ENCODE peak calls at places on chromosomes 16 and 17, in seven cellular contexts. B is cardiac muscle cell, E is psoas muscle, P is right lobe of liver, Q is HAP-1, H is stomach, C is transverse colon. T is an unnamed sample. For H3K36me3, the result is how much of the 10 kb centered on the place peaks cover.

GRCh38 chr17:74245145-74245817 is 28.8 kb upstream of the DNAI2 start:
- DNase-seq in B (no peak), E (no peak), P (no peak), Q (no peak), H (no peak), C (no peak), T (no peak)

GRCh38 chr17:1486802-1487695 is 5.4 kb downstream of the MYO1C start:
- DNase-seq in B (peak), E (peak), P (peak), Q (no peak), H (peak), C (peak), T (no peak)

GRCh38 chr16:22375117-22375962 is 921 bp upstream of the CDR2 start:
- DNase-seq in B (no peak), E (no peak), P (no peak), Q (no peak), H (no peak), C (no peak), T (peak)

GRCh38 chr17:61395409-61395982 is 4.1 kb upstream of the TBX2 start:
- DNase-seq in B (no peak), E (no peak), P (no peak), Q (no peak), H (no peak), C (no peak), T (no peak)

GRCh38 chr16:301235-301634 is 18.3 kb downstream of the PDIA2 start:
- DNase-seq in B (no peak), E (no peak), P (no peak), Q (no peak), H (no peak), C (no peak), T (no peak)

GRCh38 chr17:75073618-75074047 is 14.1 kb upstream of the SLC16A5 start:
- DNase-seq in B (no peak), E (no peak), P (no peak), Q (no peak), H (no peak), C (peak), T (no peak)

GRCh38 chr17:42071810-42072209 is 21.4 kb upstream of the C17orf113 start:
- DNase-seq in B (no peak), E (no peak), P (no peak), Q (no peak), H (no peak), C (no peak), T (no peak)

GRCh38 chr16:19815418-19815817 is 69.2 kb downstream of the GPRC5B start:
- DNase-seq in B (no peak), E (no peak), P (no peak), Q (no peak), H (no peak), C (no peak), T (no peak)

GRCh38 chr16:85211247-85211910 is 99.1 kb upstream of the CIBAR2 start:
- DNase-seq in B (peak), E (no peak), P (no peak), Q (no peak), H (no peak), C (no peak), T (no peak)

GRCh38 chr16:9092282-9092962 is 978 bp downstream of the HAPSTR1 start:
- DNase-seq in B (no peak), E (peak), P (peak), Q (no peak), H (peak), C (peak), T (peak)

GRCh38 chr17:77637807-77638182 is 320.7 kb upstream of the TNRC6C start:
- DNase-seq in B (no peak), E (no peak), P (peak), Q (no peak), H (no peak), C (no peak), T (no peak)

GRCh38 chr17:61366715-61367413 is 32.8 kb upstream of the TBX2 start:
- DNase-seq in B (no peak), E (no peak), P (no peak), Q (no peak), H (peak), C (no peak), T (peak)

GRCh38 chr17:6471531-6472465 is 27.5 kb downstream of the PIMREG start:
- DNase-seq in B (peak), E (no peak), P (no peak), Q (peak), H (no peak), C (no peak), T (no peak)

GRCh38 chr16:28157768-28158535 is 53.8 kb downstream of the XPO6 start:
- DNase-seq in B (peak), E (no peak), P (no peak), Q (no peak), H (no peak), C (no peak), T (no peak)

GRCh38 chr17:69732272-69732671 is 317.8 kb downstream of the MAP2K6 start:
- DNase-seq in B (no peak), E (no peak), P (no peak), Q (no peak), H (no peak), C (no peak), T (no peak)

GRCh38 chr17:42378597-42379594 is 9.3 kb downstream of the STAT3 start:
- DNase-seq in B (peak), E (no peak), P (no peak), Q (no peak), H (no peak), C (peak), T (no peak)

GRCh38 chr17:55413825-55414489 is 7.7 kb downstream of the MMD start:
- DNase-seq in B (no peak), E (no peak), P (no peak), Q (no peak), H (no peak), C (no peak), T (no peak)

GRCh38 chr17:32335647-32336046 is 6.3 kb downstream of the C17orf75 start:
- DNase-seq in B (peak), E (no peak), P (no peak), Q (no peak), H (no peak), C (no peak), T (no peak)

GRCh38 chr17:7294614-7295153 is at the start of gene YBX2:
- DNase-seq in B (peak), E (peak), P (peak), Q (peak), H (peak), C (peak), T (no peak)

GRCh38 chr17:57962441-57963148 is 7.4 kb upstream of the CUEDC1 start:
- DNase-seq in B (no peak), E (no peak), P (peak), Q (no peak), H (no peak), C (no peak), T (no peak)

GRCh38 chr16:14672403-14672971 is 21.6 kb downstream of the PLA2G10 start:
- DNase-seq in B (peak), E (no peak), P (no peak), Q (no peak), H (peak), C (peak), T (peak)

GRCh38 chr17:1220346-1220745 is 40.6 kb upstream of the ABR start:
- DNase-seq in B (no peak), E (no peak), P (no peak), Q (no peak), H (no peak), C (no peak), T (no peak)

GRCh38 chr16:82630219-82630618 is 3.5 kb downstream of the CDH13 start:
- DNase-seq in B (no peak), E (no peak), P (no peak), Q (no peak), H (no peak), C (no peak), T (no peak)

GRCh38 chr17:65855245-65855644 is 293.8 kb upstream of the AXIN2 start:
- DNase-seq in B (peak), E (no peak), P (no peak), Q (no peak), H (no peak), C (no peak), T (no peak)

GRCh38 chr17:17416400-17417360 is 60.1 kb upstream of the MED9 start:
- DNase-seq in B (peak), E (no peak), P (peak), Q (no peak), H (peak), C (no peak), T (peak)

GRCh38 chr17:27446569-27447301 is 9.5 kb upstream of the KSR1 start:
- DNase-seq in B (peak), E (no peak), P (no peak), Q (no peak), H (no peak), C (no peak), T (no peak)

GRCh38 chr17:76772842-76773521 is 35.1 kb downstream of the MFSD11 start:
- DNase-seq in B (peak), E (no peak), P (no peak), Q (peak), H (no peak), C (no peak), T (peak)

GRCh38 chr17:5812590-5812989 is 228.3 kb upstream of the NLRP1 start:
- DNase-seq in B (no peak), E (no peak), P (no peak), Q (no peak), H (no peak), C (no peak), T (no peak)

GRCh38 chr17:64685705-64686104 is 23.6 kb upstream of the SMURF2 start:
- DNase-seq in B (no peak), E (no peak), P (no peak), Q (no peak), H (no peak), C (no peak), T (no peak)

GRCh38 chr17:45451131-45451530 is 18.5 kb upstream of the ARHGAP27 start:
- DNase-seq in B (no peak), E (no peak), P (no peak), Q (no peak), H (no peak), C (no peak), T (no peak)

GRCh38 chr16:84985079-84986065 is 26.0 kb downstream of the ZDHHC7 start:
- DNase-seq in B (peak), E (peak), P (no peak), Q (no peak), H (no peak), C (no peak), T (no peak)

GRCh38 chr17:50953831-50954601 is 87.9 kb upstream of the TOB1 start:
- DNase-seq in B (peak), E (peak), P (peak), Q (peak), H (no peak), C (peak), T (no peak)

GRCh38 chr17:40190197-40191021 is 13.1 kb downstream of the RAPGEFL1 start:
- DNase-seq in B (no peak), E (no peak), P (no peak), Q (no peak), H (no peak), C (no peak), T (peak)

GRCh38 chr17:58250344-58251011 is 12.1 kb downstream of the LPO start:
- DNase-seq in B (no peak), E (no peak), P (no peak), Q (no peak), H (no peak), C (no peak), T (peak)

GRCh38 chr17:77288115-77288619 is 147.4 kb downstream of the SEC14L1 start:
- DNase-seq in B (no peak), E (no peak), P (peak), Q (no peak), H (no peak), C (peak), T (no peak)

GRCh38 chr17:43701318-43701743 is 39.6 kb upstream of the MEOX1 start:
- DNase-seq in B (peak), E (peak), P (no peak), Q (no peak), H (no peak), C (peak), T (no peak)

GRCh38 chr17:74271902-74272563 is 2.0 kb upstream of the DNAI2 start:
- DNase-seq in B (peak), E (peak), P (no peak), Q (no peak), H (no peak), C (no peak), T (no peak)

GRCh38 chr16:89946515-89946914 is 2.0 kb upstream of the DEF8 start:
- DNase-seq in B (no peak), E (no peak), P (no peak), Q (no peak), H (no peak), C (no peak), T (no peak)

DNA sequence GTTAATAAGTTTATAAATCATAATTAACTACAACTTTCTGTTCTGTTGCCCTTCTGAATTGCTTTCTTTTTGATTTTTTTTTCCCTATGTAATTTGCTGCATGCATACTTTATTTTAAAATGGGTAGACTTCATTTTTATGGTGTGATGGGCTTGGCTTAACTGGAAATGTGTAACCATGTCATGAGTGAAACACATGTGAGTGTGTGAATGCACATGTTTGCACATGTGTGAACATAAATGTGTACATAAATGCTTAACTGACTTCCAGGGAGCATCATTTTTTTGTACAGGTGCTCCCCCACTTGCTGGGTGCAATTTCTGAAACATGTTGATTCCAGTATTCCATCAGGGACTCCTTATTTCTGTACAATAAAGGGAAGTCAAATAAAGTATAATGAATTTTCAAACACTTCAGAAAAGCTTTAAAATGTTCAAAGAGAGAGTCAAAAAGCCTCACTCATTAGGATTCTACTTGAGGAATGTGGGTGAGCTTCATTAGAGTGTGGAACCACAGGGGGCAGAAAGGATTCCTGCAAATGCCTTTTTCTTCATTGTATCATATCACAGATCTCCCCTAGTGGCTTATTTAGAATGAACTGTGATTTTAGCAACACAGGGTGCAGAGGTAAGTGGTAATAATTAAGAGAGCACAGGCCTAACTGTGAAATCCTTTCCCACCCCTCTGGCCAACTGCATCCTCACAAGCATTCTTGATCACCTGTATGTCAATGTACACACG is 31.7 kb upstream of the CDH11 start:
- DNase-seq in B (no peak), E (no peak), P (no peak), Q (no peak), H (no peak), C (no peak), T (no peak)
- H3K36me3 ChIP-seq in B (under half), E (under half), P (under half), Q (under half), H (under half), C (under half), T (under half)

DNA sequence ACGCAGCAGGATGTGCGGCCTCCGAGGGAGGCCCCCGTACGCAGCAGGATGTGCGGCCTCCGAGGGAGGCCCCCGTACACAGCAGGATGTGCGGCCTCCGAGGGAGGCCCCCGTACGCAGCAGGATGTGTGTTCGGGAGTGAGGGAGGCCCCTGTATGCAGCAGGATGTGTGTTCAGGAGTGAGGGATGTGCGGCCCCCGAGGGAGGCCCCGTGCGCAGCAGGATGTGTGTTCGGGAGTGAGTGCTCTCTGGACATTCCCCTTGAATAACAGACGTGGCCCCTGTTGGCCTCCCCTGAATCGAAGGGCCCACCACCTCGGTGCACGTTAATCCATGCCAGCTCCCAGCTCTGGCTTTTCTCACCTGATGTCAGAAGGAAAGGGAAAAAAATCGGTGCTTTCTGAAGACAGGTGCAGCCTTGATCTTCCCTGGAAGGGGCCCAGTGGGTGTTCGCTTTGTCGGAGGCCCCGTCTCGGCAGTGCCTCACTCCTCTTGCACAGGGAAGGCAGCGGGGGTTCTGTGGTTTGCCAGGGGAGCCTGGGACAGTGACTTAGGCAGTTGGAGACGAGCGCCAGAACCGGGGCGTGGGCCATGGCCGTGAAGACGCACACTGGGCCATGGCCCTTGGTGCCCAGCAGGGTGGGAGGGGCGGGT is 101.6 kb upstream of the CHMP6 start:
- DNase-seq in B (no peak), E (no peak), P (no peak), Q (no peak), H (no peak), C (no peak), T (no peak)
- H3K36me3 ChIP-seq in B (under half), E (under half), P (under half), Q (under half), H (half or more), C (under half), T (half or more)

GRCh38 chr16:1760911-1761310 is 10.4 kb downstream of the NME3 start:
- DNase-seq in B (no peak), E (no peak), P (no peak), Q (no peak), H (no peak), C (no peak), T (no peak)
- H3K36me3 ChIP-seq in B (under half), E (under half), P (under half), Q (under half), H (half or more), C (under half), T (under half)

DNA sequence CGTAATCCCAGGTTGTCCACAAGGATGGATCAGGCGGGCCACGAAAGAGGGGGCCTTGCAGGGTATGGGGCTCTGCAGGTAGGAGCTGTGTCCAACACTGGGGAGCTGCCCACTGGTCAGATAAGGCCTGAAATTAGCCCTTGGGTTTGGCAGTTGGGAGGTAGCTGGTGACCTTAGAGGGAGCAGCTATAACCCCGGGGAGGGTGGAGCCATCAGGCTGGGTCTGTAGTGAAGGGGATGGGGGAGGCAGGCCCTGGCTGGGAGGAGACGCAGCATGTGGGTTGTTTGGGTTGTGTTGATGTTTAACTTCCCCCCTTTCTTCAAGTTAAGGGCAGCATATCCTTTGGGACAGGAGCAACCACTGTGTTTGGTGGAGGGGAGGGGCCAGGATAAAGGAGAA is 5.9 kb downstream of the MLLT6 start:
- DNase-seq in B (no peak), E (no peak), P (no peak), Q (no peak), H (no peak), C (no peak), T (no peak)
- H3K36me3 ChIP-seq in B (under half), E (under half), P (under half), Q (half or more), H (half or more), C (under half), T (half or more)

GRCh38 chr17:4054446-4054845 is 88.4 kb downstream of the ZZEF1 start:
- DNase-seq in B (no peak), E (no peak), P (no peak), Q (no peak), H (no peak), C (no peak), T (no peak)
- H3K36me3 ChIP-seq in B (half or more), E (under half), P (under half), Q (half or more), H (half or more), C (half or more), T (half or more)

GRCh38 chr16:87733190-87733589 is 32.6 kb downstream of the KLHDC4 start:
- DNase-seq in B (no peak), E (no peak), P (no peak), Q (no peak), H (no peak), C (peak), T (no peak)
- H3K36me3 ChIP-seq in B (under half), E (under half), P (under half), Q (under half), H (half or more), C (under half), T (under half)

GRCh38 chr17:37256627-37257026 is 119.2 kb upstream of the C17orf78 start:
- DNase-seq in B (no peak), E (no peak), P (no peak), Q (no peak), H (no peak), C (no peak), T (no peak)

GRCh38 chr17:37255434-37255833 is 120.4 kb upstream of the C17orf78 start:
- DNase-seq in B (no peak), E (no peak), P (no peak), Q (no peak), H (no peak), C (no peak), T (no peak)

GRCh38 chr17:37265446-37266173 is 110.2 kb upstream of the C17orf78 start:
- DNase-seq in B (no peak), E (no peak), P (no peak), Q (no peak), H (no peak), C (no peak), T (no peak)

GRCh38 chr17:37259030-37259735 is 116.6 kb upstream of the C17orf78 start:
- DNase-seq in B (peak), E (no peak), P (no peak), Q (no peak), H (no peak), C (no peak), T (no peak)

GRCh38 chr17:37261286-37261685 is 114.5 kb upstream of the C17orf78 start:
- DNase-seq in B (peak), E (no peak), P (no peak), Q (no peak), H (no peak), C (no peak), T (no peak)
- H3K36me3 ChIP-seq in B (under half), E (under half), P (under half), Q (half or more), H (half or more), C (under half), T (half or more)

GRCh38 chr16:31270795-31271194 is 11.0 kb downstream of the ITGAM start:
- DNase-seq in B (no peak), E (no peak), P (no peak), Q (no peak), H (no peak), C (no peak), T (no peak)
- H3K36me3 ChIP-seq in B (under half), E (under half), P (under half), Q (under half), H (under half), C (under half), T (under half)